ENCODE peak calls at places on chromosomes 7 and 10, in seven cellular contexts. F is activated CD4-positive, alpha-beta T cell treated with anti-CD3 and anti-CD28 coated beads for 24 hours; O is iPS-NIHi11; P is C1 segment of cervical spinal cord; J is nephron progenitor cell; C is GM12891; X is activated T-helper 1 cell treated with anti-CD3 and anti-CD28 coated beads, Interleukin-12 subunit alpha, Interleukin-12 subunit beta, Interleukin-2, Interleukin-4 antibody, amounts not matched to agents 30 ng/mL and 10 ng/mL and 1 ng/mL, durations not matched to agents 14 hours and 24 hours and 36 hours. Y is an unnamed sample.

GRCh38 chr7:43528581-43529354 is 54.1 kb upstream of the STK17A start:
- DNase-seq in F (no peak), O (no peak), P (no peak), J (no peak), C (no peak), X (no peak), Y (no peak)

GRCh38 chr7:157669768-157670345 is 333.1 kb downstream of the DNAJB6 start:
- DNase-seq in F (no peak), O (no peak), P (no peak), J (peak; percentile 45), C (no peak), X (no peak), Y (no peak)

GRCh38 chr7:41763626-41764025 is 60.7 kb upstream of the INHBA start:
- DNase-seq in F (no peak), O (no peak), P (no peak), J (no peak), C (no peak), X (no peak), Y (no peak)

GRCh38 chr7:132004528-132004927 is 448.1 kb upstream of the PODXL start:
- DNase-seq in F (no peak), O (no peak), P (no peak), J (no peak), C (no peak), X (no peak), Y (no peak)

GRCh38 chr7:137538361-137538762 is 194.8 kb upstream of the PTN start:
- DNase-seq in F (no peak), O (no peak), P (no peak), J (no peak), C (no peak), X (no peak), Y (peak; percentile 28)

GRCh38 chr10:17354781-17355180 is 99.6 kb downstream of the ST8SIA6 start:
- DNase-seq in F (no peak), O (no peak), P (no peak), J (no peak), C (no peak), X (no peak), Y (no peak)

GRCh38 chr7:135692055-135692454 is 29.7 kb downstream of the STMP1 start:
- DNase-seq in F (no peak), O (no peak), P (no peak), J (no peak), C (no peak), X (no peak), Y (no peak)

GRCh38 chr7:95102662-95103061 is 195.3 kb downstream of the PPP1R9A start:
- DNase-seq in F (no peak), O (no peak), P (no peak), J (no peak), C (no peak), X (no peak), Y (no peak)

GRCh38 chr10:60139798-60140566 is 233.6 kb upstream of the CCDC6 start:
- DNase-seq in F (no peak), O (peak; percentile 25), P (no peak), J (peak; percentile 3), C (no peak), X (no peak), Y (no peak)

GRCh38 chr10:123847686-123848432 is 43.7 kb downstream of the CPXM2 start:
- DNase-seq in F (no peak), O (no peak), P (no peak), J (no peak), C (no peak), X (no peak), Y (peak; percentile 9)

GRCh38 chr7:4818000-4818794 is 42.8 kb downstream of the AP5Z1 start:
- DNase-seq in F (no peak), O (no peak), P (no peak), J (no peak), C (no peak), X (no peak), Y (no peak)

GRCh38 chr7:157219154-157219553 is 80.4 kb downstream of the UBE3C start:
- DNase-seq in F (no peak), O (no peak), P (no peak), J (no peak), C (peak; percentile 39), X (no peak), Y (no peak)

GRCh38 chr10:34565934-34566333 is 249.2 kb downstream of the PARD3 start:
- DNase-seq in F (no peak), O (no peak), P (no peak), J (no peak), C (no peak), X (no peak), Y (no peak)

GRCh38 chr7:7181519-7182155 is 707 bp upstream of the C1GALT1 start:
- DNase-seq in F (peak; percentile 11), O (peak; percentile 64), P (no peak), J (peak; percentile 9), C (peak; percentile 22), X (peak; percentile 40), Y (no peak)

GRCh38 chr7:158020706-158021095 is 566.9 kb downstream of the PTPRN2 start:
- DNase-seq in F (no peak), O (no peak), P (no peak), J (no peak), C (no peak), X (no peak), Y (no peak)

GRCh38 chr7:130356760-130357611 is 12.4 kb downstream of the CPA5 start:
- DNase-seq in F (no peak), O (no peak), P (no peak), J (no peak), C (no peak), X (no peak), Y (peak; percentile 8)

GRCh38 chr7:27361522-27361921 is 118.9 kb downstream of the EVX1 start:
- DNase-seq in F (no peak), O (no peak), P (no peak), J (no peak), C (no peak), X (no peak), Y (no peak)

GRCh38 chr7:82975811-82976468 is 186.7 kb downstream of the PCLO start:
- DNase-seq in F (no peak), O (no peak), P (no peak), J (no peak), C (no peak), X (no peak), Y (no peak)

GRCh38 chr7:121741896-121742295 is 131.1 kb upstream of the PTPRZ1 start:
- DNase-seq in F (no peak), O (no peak), P (no peak), J (no peak), C (no peak), X (no peak), Y (no peak)

GRCh38 chr10:79152423-79152817 is 83.7 kb downstream of the ZMIZ1 start:
- DNase-seq in F (no peak), O (no peak), P (no peak), J (no peak), C (no peak), X (no peak), Y (no peak)

GRCh38 chr7:20797174-20798080 is 10.7 kb upstream of the SP8 start:
- DNase-seq in F (no peak), O (no peak), P (no peak), J (no peak), C (no peak), X (no peak), Y (no peak)

GRCh38 chr10:51063166-51063565 is 11.1 kb upstream of the PRKG1 start:
- DNase-seq in F (no peak), O (no peak), P (no peak), J (no peak), C (no peak), X (no peak), Y (no peak)

GRCh38 chr7:353746-354325 is 63.9 kb downstream of the FOXL3 start:
- DNase-seq in F (no peak), O (no peak), P (peak; percentile 33), J (no peak), C (no peak), X (no peak), Y (no peak)

GRCh38 chr10:88115968-88116367 is 252.5 kb downstream of the PTEN start:
- DNase-seq in F (no peak), O (no peak), P (no peak), J (no peak), C (no peak), X (no peak), Y (peak; percentile 37)

GRCh38 chr7:43481905-43482678 is 100.8 kb upstream of the STK17A start:
- DNase-seq in F (no peak), O (no peak), P (no peak), J (no peak), C (no peak), X (no peak), Y (no peak)

GRCh38 chr10:117137031-117137910 is 799 bp downstream of the VAX1 start:
- DNase-seq in F (no peak), O (peak; percentile 82), P (no peak), J (peak; percentile 63), C (no peak), X (no peak), Y (no peak)

GRCh38 chr10:66398653-66399052 is 527.2 kb upstream of the LRRTM3 start:
- DNase-seq in F (no peak), O (no peak), P (no peak), J (no peak), C (no peak), X (no peak), Y (no peak)

GRCh38 chr7:36746347-36746746 is 22.1 kb upstream of the AOAH start:
- DNase-seq in F (no peak), O (no peak), P (no peak), J (no peak), C (no peak), X (no peak), Y (no peak)

GRCh38 chr10:103732339-103732738 is 123.0 kb downstream of the SH3PXD2A start:
- DNase-seq in F (no peak), O (no peak), P (no peak), J (no peak), C (no peak), X (no peak), Y (no peak)

GRCh38 chr10:132748135-132748534 is 37.8 kb downstream of the NKX6-2 start:
- DNase-seq in F (no peak), O (no peak), P (no peak), J (no peak), C (no peak), X (no peak), Y (no peak)

GRCh38 chr7:98119257-98119918 is 12.7 kb downstream of the LMTK2 start:
- DNase-seq in F (no peak), O (no peak), P (no peak), J (no peak), C (no peak), X (no peak), Y (no peak)

GRCh38 chr10:113600569-113600968 is 47.7 kb downstream of the HABP2 start:
- DNase-seq in F (no peak), O (no peak), P (no peak), J (no peak), C (no peak), X (no peak), Y (no peak)

GRCh38 chr10:71218046-71218832 is 5.9 kb downstream of the UNC5B start:
- DNase-seq in F (no peak), O (no peak), P (no peak), J (no peak), C (no peak), X (no peak), Y (no peak)

GRCh38 chr7:151115836-151116418 is 29.7 kb downstream of the AGAP3 start:
- DNase-seq in F (no peak), O (peak; percentile 72), P (no peak), J (no peak), C (no peak), X (no peak), Y (no peak)

GRCh38 chr10:110005716-110006115 is 2.1 kb upstream of the ADD3 start:
- DNase-seq in F (no peak), O (no peak), P (peak; percentile 20), J (peak; percentile 39), C (no peak), X (no peak), Y (no peak)

GRCh38 chr7:115038158-115038557 is 116.3 kb downstream of the MDFIC start:
- DNase-seq in F (no peak), O (no peak), P (no peak), J (no peak), C (no peak), X (no peak), Y (no peak)

GRCh38 chr7:104272767-104273384 is 55.5 kb upstream of the LHFPL3 start:
- DNase-seq in F (no peak), O (peak; percentile 46), P (no peak), J (no peak), C (no peak), X (no peak), Y (no peak)

GRCh38 chr10:16809074-16809718 is 8.0 kb downstream of the RSU1 start:
- DNase-seq in F (peak; percentile 35), O (peak; percentile 58), P (no peak), J (peak; percentile 46), C (peak; percentile 23), X (no peak), Y (no peak)